ENCODE peak calls at places on chromosome 13, in nine cellular contexts. B, R, P, V, F, J, G, Z and I are unnamed samples.

GRCh38 chr13:94169783-94170513 is 309.5 kb downstream of the DCT start:
- DNase-seq in V (no peak), G (peak), Z (peak), J (peak), B (peak), P (no peak), F (no peak), R (no peak), I (peak)

GRCh38 chr13:92196566-92197256 is 798.3 kb downstream of the GPC5 start:
- DNase-seq in P (peak), V (no peak), R (no peak), G (no peak), Z (no peak), B (peak), J (no peak), F (no peak), I (no peak)

GRCh38 chr13:22427041-22427440 is 753.7 kb upstream of the SGCG start:
- DNase-seq in F (no peak), P (no peak), V (no peak), J (no peak), G (no peak), R (no peak), B (no peak), Z (no peak), I (no peak)

GRCh38 chr13:36131931-36132297 is 732 bp upstream of the DCLK1 start:
- DNase-seq in Z (no peak), F (peak), R (no peak), P (no peak), G (peak), B (peak), J (peak), V (no peak), I (peak)

GRCh38 chr13:21673592-21674270 is 2.9 kb downstream of the FGF9 start:
- DNase-seq in V (peak), P (peak), B (peak), J (peak), G (peak), Z (peak), R (peak), F (peak), I (no peak)

GRCh38 chr13:66353664-66354063 is 876.5 kb downstream of the PCDH9 start:
- DNase-seq in B (peak), Z (no peak), P (no peak), J (no peak), V (no peak), F (no peak), R (no peak), G (no peak), I (no peak)

GRCh38 chr13:41568143-41568989 is 111.0 kb downstream of the RGCC start:
- DNase-seq in P (no peak), B (no peak), Z (no peak), J (no peak), R (no peak), V (no peak), F (no peak), G (no peak), I (no peak)

GRCh38 chr13:98938801-98939200 is 39.1 kb downstream of the DOCK9 start:
- DNase-seq in G (no peak), R (no peak), J (no peak), P (no peak), Z (peak), F (no peak), B (peak), V (no peak), I (no peak)

GRCh38 chr13:44746690-44747089 is 170.6 kb upstream of the TSC22D1 start:
- DNase-seq in G (no peak), B (peak), P (peak), R (peak), V (no peak), F (no peak), Z (no peak), J (no peak), I (peak)

GRCh38 chr13:20911037-20911436 is 8.5 kb upstream of the XPO4 start:
- DNase-seq in P (no peak), B (no peak), V (no peak), F (no peak), G (no peak), Z (no peak), J (no peak), R (no peak), I (no peak)

GRCh38 chr13:23497186-23497585 is 63.7 kb upstream of the SACS start:
- DNase-seq in Z (no peak), B (no peak), R (no peak), J (no peak), P (no peak), G (no peak), V (no peak), F (no peak), I (no peak)

GRCh38 chr13:41308241-41308640 is 2.8 kb upstream of the NAA16 start:
- DNase-seq in P (no peak), J (no peak), Z (no peak), F (no peak), V (no peak), R (no peak), B (peak), G (no peak), I (no peak)

GRCh38 chr13:21069561-21070004 is 8.2 kb upstream of the LATS2 start:
- DNase-seq in Z (no peak), J (no peak), F (peak), G (no peak), P (peak), V (peak), R (peak), B (peak), I (peak)

GRCh38 chr13:73618275-73618865 is 515.8 kb downstream of the KLF12 start:
- DNase-seq in F (no peak), B (no peak), P (no peak), G (no peak), J (no peak), R (no peak), V (peak), Z (no peak), I (no peak)

GRCh38 chr13:45879666-45880065 is 28.1 kb upstream of the SIAH3 start:
- DNase-seq in R (no peak), P (no peak), V (peak), B (peak), F (no peak), Z (peak), J (peak), G (peak), I (no peak)

GRCh38 chr13:35733832-35734231 is 257.3 kb upstream of the MAB21L1 start:
- DNase-seq in P (no peak), F (no peak), B (no peak), V (no peak), Z (no peak), G (no peak), R (no peak), J (no peak), I (no peak)

GRCh38 chr13:68099616-68100015 is 869.5 kb upstream of the PCDH9 start:
- DNase-seq in B (peak), Z (no peak), G (no peak), J (no peak), R (no peak), V (no peak), F (no peak), P (peak), I (no peak)

GRCh38 chr13:105541565-105541964 is 993.9 kb downstream of the EFNB2 start:
- DNase-seq in G (no peak), Z (no peak), V (no peak), J (no peak), F (no peak), R (no peak), B (no peak), P (no peak), I (no peak)

GRCh38 chr13:107551521-107551920 is 663.8 kb downstream of the LIG4 start:
- DNase-seq in J (no peak), V (no peak), Z (no peak), P (no peak), B (no peak), F (no peak), G (no peak), R (no peak), I (no peak)

GRCh38 chr13:86269511-86269910 is 470.3 kb upstream of the SLITRK6 start:
- DNase-seq in P (no peak), V (no peak), J (no peak), G (no peak), R (no peak), F (no peak), B (no peak), Z (no peak), I (no peak)

GRCh38 chr13:43339843-43340550 is 316.6 kb downstream of the DNAJC15 start:
- DNase-seq in G (no peak), V (no peak), P (peak), F (no peak), J (no peak), B (no peak), Z (no peak), R (peak), I (no peak)

GRCh38 chr13:95180513-95181245 is 120.6 kb downstream of the ABCC4 start:
- DNase-seq in R (no peak), G (no peak), P (no peak), V (no peak), F (no peak), B (no peak), J (no peak), Z (no peak), I (peak)

GRCh38 chr13:26017196-26017921 is 34.5 kb downstream of the SHISA2 start:
- DNase-seq in V (no peak), Z (no peak), J (no peak), G (no peak), R (no peak), P (no peak), B (peak), F (no peak), I (no peak)

GRCh38 chr13:41621716-41622508 is 164.6 kb downstream of the RGCC start:
- DNase-seq in P (peak), F (no peak), V (no peak), G (no peak), B (peak), R (peak), J (no peak), Z (no peak), I (peak)

GRCh38 chr13:42000836-42001235 is 39.9 kb upstream of the VWA8 start:
- DNase-seq in B (peak), F (no peak), G (no peak), V (no peak), J (no peak), R (no peak), P (no peak), Z (peak), I (peak)

GRCh38 chr13:45456196-45456972 is 8.4 kb upstream of the COG3 start:
- DNase-seq in P (peak), R (peak), F (no peak), B (peak), V (no peak), Z (no peak), G (no peak), J (no peak), I (peak)

GRCh38 chr13:52001120-52001731 is 10.0 kb downstream of the ATP7B start:
- DNase-seq in V (peak), F (no peak), J (no peak), Z (peak), R (peak), B (peak), G (no peak), P (peak), I (peak)

GRCh38 chr13:75763511-75763910 is 127.4 kb downstream of the LMO7 start:
- DNase-seq in B (no peak), G (no peak), P (no peak), J (no peak), R (no peak), F (no peak), V (no peak), Z (no peak), I (no peak)

GRCh38 chr13:75761373-75761772 is 125.2 kb downstream of the LMO7 start:
- DNase-seq in Z (no peak), J (no peak), F (no peak), V (no peak), G (no peak), B (no peak), P (no peak), R (no peak), I (no peak)

GRCh38 chr13:75762066-75762937 is 126.2 kb downstream of the LMO7 start:
- DNase-seq in Z (no peak), B (no peak), R (no peak), V (no peak), J (no peak), P (peak), G (no peak), F (no peak), I (no peak)

GRCh38 chr13:75764251-75764650 is 128.1 kb downstream of the LMO7 start:
- DNase-seq in V (no peak), P (no peak), Z (no peak), R (no peak), J (no peak), B (no peak), F (no peak), G (no peak), I (no peak)

GRCh38 chr13:75762967-75763366 is 126.8 kb downstream of the LMO7 start:
- DNase-seq in R (no peak), V (no peak), Z (no peak), F (no peak), G (no peak), J (no peak), P (no peak), B (no peak), I (no peak)
- H3K4me3 ChIP-seq in R (no peak), V (peak), Z (no peak), F (peak), G (peak), J (peak), P (no peak), B (no peak), I (no peak)

GRCh38 chr13:32647926-32648325 is 61.7 kb downstream of the PDS5B start:
- DNase-seq in Z (no peak), P (no peak), J (no peak), G (no peak), B (no peak), R (no peak), F (no peak), V (no peak), I (no peak)
- TF ChIP-seq CTCF in Z (no peak), P (no peak), J (no peak), G (no peak), B (no peak), R (no peak), F (no peak), V (no peak), I (no peak)

DNA sequence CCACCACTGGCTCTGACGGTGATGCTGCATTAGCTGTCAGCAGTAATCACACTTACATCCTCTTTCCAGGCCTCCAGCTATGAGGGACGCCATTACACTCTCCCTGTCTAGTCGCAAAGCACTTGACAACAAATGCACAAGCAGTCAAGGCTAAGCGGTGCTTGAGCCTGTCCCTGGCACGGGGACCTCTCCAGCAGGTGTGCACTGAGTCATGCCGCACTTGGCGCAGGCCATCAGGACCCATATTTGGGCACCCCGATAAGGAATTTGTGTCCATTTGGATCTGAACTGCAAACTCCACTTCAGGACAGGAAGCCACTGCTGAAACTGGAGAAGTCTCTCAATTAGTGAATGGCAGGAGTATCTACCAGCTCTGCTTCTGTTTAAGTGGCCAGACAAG is 301.9 kb upstream of the OBI1 start:
- DNase-seq in J (no peak), V (no peak), R (no peak), F (no peak), G (no peak), B (no peak), P (no peak), Z (no peak), I (no peak)
- H3K4me3 ChIP-seq in J (no peak), V (no peak), R (no peak), F (no peak), G (no peak), B (no peak), P (no peak), Z (no peak), I (no peak)

DNA sequence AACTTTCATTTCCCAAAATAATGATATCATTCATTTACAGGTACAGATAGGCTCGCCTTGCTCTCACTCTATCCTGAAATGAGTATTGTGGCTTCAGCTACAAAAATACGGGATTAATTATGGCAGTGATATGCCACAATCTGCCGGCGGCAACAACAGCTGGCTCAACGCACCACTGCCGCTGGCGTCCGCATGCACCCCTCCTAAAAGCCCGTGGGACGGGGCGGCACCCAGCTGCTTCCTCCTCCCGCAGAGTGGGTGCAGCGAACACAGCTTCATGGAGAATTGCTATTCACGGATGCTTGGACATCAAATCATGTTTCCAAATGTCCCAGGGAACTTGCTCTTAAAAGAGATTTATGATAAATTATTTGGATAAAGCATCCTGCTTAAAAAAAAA is 266.8 kb downstream of the TEX29 start:
- DNase-seq in B (no peak), V (no peak), R (no peak), G (no peak), J (no peak), F (peak), Z (no peak), P (no peak), I (no peak)
- TF ChIP-seq CTCF in B (no peak), V (no peak), R (no peak), G (no peak), J (no peak), F (no peak), Z (no peak), P (no peak), I (no peak)

GRCh38 chr13:113969311-113969972 is 4.4 kb downstream of the C13orf46 start:
- DNase-seq in R (no peak), G (peak), Z (no peak), P (no peak), B (no peak), J (no peak), F (peak), V (no peak), I (no peak)
- H3K4me3 ChIP-seq in R (no peak), G (no peak), Z (no peak), P (no peak), B (no peak), J (no peak), F (no peak), V (no peak), I (no peak)